ENCODE peak calls at places on chromosome 10, in eight cellular contexts. O, S, I, Z, E, P, R and A are unnamed samples.

GRCh38 chr10:59830601-59831259 is 75.6 kb downstream of the CCDC6 start:
- DNase-seq in O (no peak), S (no peak), I (peak; percentile 63), Z (peak; percentile 58), E (no peak), P (peak; percentile 59), R (peak; percentile 53), A (no peak)

GRCh38 chr10:613217-613616 is 76.3 kb downstream of the DIP2C start:
- DNase-seq in O (no peak), S (no peak), I (no peak), Z (no peak), E (no peak), P (peak; percentile 93), R (no peak), A (no peak)

GRCh38 chr10:114404171-114405010 is at the start of gene AFAP1L2:
- DNase-seq in O (no peak), S (no peak), I (no peak), Z (no peak), E (no peak), P (peak; percentile 78), R (no peak), A (no peak)

GRCh38 chr10:921471-922414 is 9.8 kb downstream of the LARP4B start:
- DNase-seq in O (no peak), S (no peak), I (no peak), Z (peak; percentile 30), E (no peak), P (no peak), R (no peak), A (no peak)

GRCh38 chr10:27258838-27259532 is 18.4 kb upstream of the ACBD5 start:
- DNase-seq in O (peak; percentile 19), S (no peak), I (no peak), Z (no peak), E (no peak), P (peak; percentile 45), R (no peak), A (no peak)

GRCh38 chr10:110527731-110528171 is 30.0 kb downstream of the DUSP5 start:
- DNase-seq in O (no peak), S (no peak), I (no peak), Z (no peak), E (no peak), P (no peak), R (no peak), A (no peak)

GRCh38 chr10:23408330-23408976 is 30.4 kb upstream of the OTUD1 start:
- DNase-seq in O (no peak), S (no peak), I (no peak), Z (no peak), E (no peak), P (no peak), R (no peak), A (no peak)

GRCh38 chr10:46549171-46550075 is 7.0 kb downstream of the GPRIN2 start:
- DNase-seq in O (no peak), S (no peak), I (no peak), Z (peak; percentile 12), E (no peak), P (peak; percentile 10), R (no peak), A (no peak)

GRCh38 chr10:27190508-27190907 is 35.4 kb downstream of the MASTL start:
- DNase-seq in O (no peak), S (no peak), I (no peak), Z (no peak), E (no peak), P (no peak), R (no peak), A (no peak)

GRCh38 chr10:62073429-62073828 is 171.9 kb downstream of the ARID5B start:
- DNase-seq in O (no peak), S (no peak), I (no peak), Z (no peak), E (no peak), P (no peak), R (no peak), A (no peak)
- H3K4me1 ChIP-seq in O (peaks cover 7% of the 10 kb centered on the region), S (peaks cover 64% of the 10 kb centered on the region), I (peaks cover 88% of the 10 kb centered on the region), Z (peaks cover 61% of the 10 kb centered on the region), E (peaks cover 5% of the 10 kb centered on the region), P (peaks cover 12% of the 10 kb centered on the region), R (peaks cover 13% of the 10 kb centered on the region), A (peaks cover 59% of the 10 kb centered on the region)

DNA sequence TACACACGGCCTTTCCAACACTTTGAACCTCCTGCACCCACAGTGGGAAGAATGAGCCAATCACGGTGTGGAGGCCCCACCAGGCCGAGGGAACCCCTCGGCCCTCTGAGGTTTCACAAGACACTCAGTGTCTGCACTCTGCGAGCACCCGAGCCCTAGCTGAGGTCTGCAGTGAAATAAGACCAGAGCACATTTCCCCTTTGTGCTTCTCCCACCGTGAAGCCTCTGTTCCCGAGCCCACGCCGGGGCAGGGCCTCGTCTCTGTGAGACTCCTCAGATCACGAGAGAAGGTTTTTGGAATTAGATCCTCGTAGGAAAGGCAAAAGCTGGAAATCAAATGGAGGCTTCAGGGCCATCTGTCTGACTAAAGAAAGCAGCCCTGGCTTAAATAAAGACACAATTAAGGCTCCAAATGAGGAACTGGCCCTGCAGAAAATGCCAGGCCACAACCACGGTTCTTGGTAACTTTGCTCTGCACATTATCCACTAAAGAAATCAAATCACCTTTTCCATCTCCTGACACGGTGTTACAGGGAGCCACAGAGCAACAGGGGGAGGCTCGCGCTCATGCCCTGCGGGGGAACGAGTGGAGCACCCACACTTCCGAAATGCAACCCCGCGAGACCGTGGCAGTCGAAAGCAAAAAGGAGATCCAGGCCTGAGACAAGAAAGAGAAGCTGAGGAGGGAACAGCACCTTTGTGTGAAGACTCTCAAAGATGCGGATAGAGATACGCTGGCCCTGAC is 43.7 kb downstream of the FAM53B start:
- DNase-seq in O (no peak), S (no peak), I (no peak), Z (no peak), E (no peak), P (no peak), R (no peak), A (no peak)
- H3K27ac ChIP-seq in O (no peak overlapping the region), S (peak overlapping the region; percentile 64), I (peak overlapping the region; percentile 91), Z (peak overlapping the region; percentile 98), E (peak overlapping the region; percentile 81), P (no peak overlapping the region), R (peak overlapping the region; percentile 8), A (peak overlapping the region; percentile 94)

GRCh38 chr10:43753397-43754061 is 104.8 kb upstream of the ZNF32 start:
- DNase-seq in O (no peak), S (no peak), I (no peak), Z (no peak), E (no peak), P (no peak), R (no peak), A (no peak)

GRCh38 chr10:43749145-43749576 is 100.5 kb upstream of the ZNF32 start:
- DNase-seq in O (no peak), S (no peak), I (no peak), Z (no peak), E (no peak), P (peak; percentile 85), R (no peak), A (no peak)

GRCh38 chr10:43752682-43753081 is 104.0 kb upstream of the ZNF32 start:
- DNase-seq in O (no peak), S (no peak), I (no peak), Z (no peak), E (no peak), P (peak; percentile 59), R (no peak), A (no peak)

GRCh38 chr10:43749940-43750552 is 101.4 kb upstream of the ZNF32 start:
- DNase-seq in O (no peak), S (no peak), I (no peak), Z (no peak), E (no peak), P (peak; percentile 24), R (no peak), A (no peak)

DNA sequence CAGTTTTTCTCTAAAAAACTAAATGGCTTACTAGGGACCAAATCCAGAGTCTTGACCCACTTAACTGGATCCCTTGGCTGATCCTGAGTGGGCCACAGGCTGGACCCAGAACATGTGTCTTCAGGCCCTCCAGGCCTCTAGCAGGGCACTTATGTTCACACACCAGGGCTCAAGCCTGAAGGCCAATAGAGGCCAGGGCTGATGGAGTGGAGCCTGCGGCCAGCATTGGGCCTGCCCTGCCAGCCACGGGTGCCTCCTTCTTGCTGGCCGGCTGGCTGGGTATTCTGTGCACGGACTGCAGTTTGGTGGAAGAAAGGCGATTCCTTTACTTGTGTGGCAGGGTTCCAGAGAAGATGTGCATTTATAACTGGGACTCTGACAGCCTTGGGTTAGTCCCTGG is 103.0 kb upstream of the ZNF32 start:
- DNase-seq in O (no peak), S (no peak), I (no peak), Z (no peak), E (no peak), P (no peak), R (no peak), A (no peak)
- H3K4me1 ChIP-seq in O (no peaks in the 10 kb centered on the region), S (no peaks in the 10 kb centered on the region), I (no peaks in the 10 kb centered on the region), Z (no peaks in the 10 kb centered on the region), E (no peaks in the 10 kb centered on the region), P (peaks cover 29% of the 10 kb centered on the region), R (no peaks in the 10 kb centered on the region), A (no peaks in the 10 kb centered on the region)

GRCh38 chr10:97683556-97684357 is 3.3 kb downstream of the AVPI1 start:
- DNase-seq in O (no peak), S (no peak), I (no peak), Z (peak; percentile 46), E (no peak), P (peak; percentile 49), R (peak; percentile 14), A (no peak)
- H3K27ac ChIP-seq in O (no peak overlapping the region), S (peak overlapping the region; percentile 78), I (peak overlapping the region; percentile 97), Z (peak overlapping the region; percentile 97), E (no peak overlapping the region), P (peak overlapping the region; percentile 31), R (no peak overlapping the region), A (no peak overlapping the region)

GRCh38 chr10:77490512-77490911 is 147.1 kb downstream of the KCNMA1 start:
- DNase-seq in O (no peak), S (no peak), I (no peak), Z (no peak), E (no peak), P (no peak), R (no peak), A (no peak)
- H3K4me1 ChIP-seq in O (no peaks in the 10 kb centered on the region), S (no peaks in the 10 kb centered on the region), I (peaks cover 5% of the 10 kb centered on the region), Z (peaks cover 8% of the 10 kb centered on the region), E (no peaks in the 10 kb centered on the region), P (peaks cover 28% of the 10 kb centered on the region), R (no peaks in the 10 kb centered on the region), A (no peaks in the 10 kb centered on the region)